ENCODE peak calls at places on chromosomes 6 and 20, in six cellular contexts. S, F, I, H, J and B are unnamed samples.

GRCh38 chr20:57659131-57659788 is 39.0 kb upstream of the ZBP1 start:
- DNase-seq in J (no peak), F (no peak), S (no peak), I (no peak), H (no peak), B (no peak)

GRCh38 chr20:64080813-64081619 is 1.1 kb downstream of the OPRL1 start:
- DNase-seq in J (no peak), I (no peak), H (no peak), S (no peak), F (no peak), B (no peak)

GRCh38 chr6:66555082-66555481 is 848.1 kb upstream of the EYS start:
- DNase-seq in F (no peak), S (no peak), I (no peak), H (no peak), J (no peak), B (no peak)

GRCh38 chr20:15236812-15237211 is 899.4 kb upstream of the FLRT3 start:
- DNase-seq in I (no peak), S (peak; percentile 84), H (no peak), J (no peak), F (peak; percentile 4), B (peak; percentile 23)

GRCh38 chr6:37602360-37602759 is 95.3 kb downstream of the MDGA1 start:
- DNase-seq in H (no peak), S (no peak), J (no peak), F (no peak), I (no peak), B (no peak)

GRCh38 chr20:1651268-1651667 is 6.3 kb downstream of the SIRPG start:
- DNase-seq in F (no peak), J (no peak), H (no peak), S (no peak), I (no peak), B (no peak)

GRCh38 chr6:29995346-29995777 is 53.0 kb downstream of the HLA-A start:
- DNase-seq in S (no peak), F (no peak), H (no peak), J (no peak), I (no peak), B (peak; percentile 16)

GRCh38 chr6:83092756-83093399 is 25.4 kb downstream of the DOP1A start:
- DNase-seq in H (no peak), J (no peak), S (no peak), F (no peak), I (no peak), B (no peak)

GRCh38 chr6:136945072-136945471 is 23.0 kb downstream of the SLC35D3 start:
- DNase-seq in I (no peak), J (no peak), H (no peak), F (no peak), S (no peak), B (no peak)

GRCh38 chr20:53309515-53309914 is 284.1 kb downstream of the ZNF217 start:
- DNase-seq in I (no peak), S (no peak), F (no peak), H (no peak), J (no peak), B (no peak)

GRCh38 chr6:130843575-130844320 is 16.5 kb downstream of the SMLR1 start:
- DNase-seq in H (no peak), J (no peak), S (peak; percentile 28), I (no peak), F (no peak), B (peak; percentile 50)

GRCh38 chr6:108616973-108617372 is 56.3 kb downstream of the FOXO3 start:
- DNase-seq in F (no peak), I (no peak), S (no peak), H (no peak), J (no peak), B (no peak)

GRCh38 chr6:2498224-2498623 is 252.5 kb downstream of the MYLK4 start:
- DNase-seq in F (no peak), I (peak; percentile 4), H (peak; percentile 16), S (peak; percentile 39), J (no peak), B (peak; percentile 40)

GRCh38 chr6:80182291-80182690 is 75.8 kb downstream of the BCKDHB start:
- DNase-seq in J (no peak), F (no peak), H (no peak), I (no peak), S (no peak), B (peak; percentile 69)

GRCh38 chr20:43824699-43825402 is 89.8 kb upstream of the TOX2 start:
- DNase-seq in S (no peak), F (no peak), J (no peak), H (no peak), I (no peak), B (peak; percentile 39)

GRCh38 chr6:23587582-23587981 is 538.4 kb upstream of the NRSN1 start:
- DNase-seq in S (no peak), J (no peak), F (no peak), I (no peak), H (no peak), B (no peak)

GRCh38 chr20:32474009-32474716 is 111.0 kb downstream of the NOL4L start:
- DNase-seq in S (no peak), I (no peak), F (no peak), J (no peak), H (peak; percentile 43), B (no peak)

GRCh38 chr6:133227344-133227743 is 13.8 kb upstream of the EYA4 start:
- DNase-seq in H (no peak), I (no peak), S (no peak), F (no peak), J (no peak), B (no peak)

GRCh38 chr6:25660512-25660911 is 8.5 kb downstream of the SCGN start:
- DNase-seq in F (no peak), J (no peak), H (no peak), S (peak; percentile 57), I (no peak), B (no peak)

GRCh38 chr6:26243132-26243531 is 121.9 kb upstream of the BTN3A2 start:
- DNase-seq in S (no peak), I (no peak), F (no peak), H (no peak), J (no peak), B (no peak)

GRCh38 chr20:3162080-3162611 is 2.5 kb upstream of the FASTKD5 start:
- DNase-seq in I (no peak), H (peak; percentile 90), J (no peak), F (no peak), S (no peak), B (no peak)

GRCh38 chr20:11965602-11966001 is 47.9 kb downstream of the BTBD3 start:
- DNase-seq in H (no peak), F (no peak), J (no peak), I (no peak), S (no peak), B (no peak)

GRCh38 chr20:34017610-34018009 is 23.9 kb downstream of the RALY start:
- DNase-seq in J (no peak), H (no peak), I (no peak), S (peak; percentile 14), F (no peak), B (peak; percentile 86)

GRCh38 chr20:10671221-10671849 is 2.5 kb downstream of the JAG1 start:
- DNase-seq in I (peak; percentile 54), H (peak; percentile 5), J (no peak), S (peak; percentile 98), F (no peak), B (peak; percentile 90)

GRCh38 chr6:152948150-152948768 is 34.6 kb downstream of the FBXO5 start:
- DNase-seq in I (no peak), F (no peak), H (no peak), J (no peak), S (peak; percentile 23), B (peak; percentile 56)

GRCh38 chr6:52566201-52566600 is 10.7 kb downstream of the TRAM2 start:
- DNase-seq in H (no peak), S (no peak), F (no peak), J (no peak), I (no peak), B (no peak)

GRCh38 chr6:17984822-17985660 is 2.4 kb downstream of the KIF13A start:
- DNase-seq in H (no peak), S (no peak), J (no peak), I (no peak), F (no peak), B (no peak)

GRCh38 chr6:44475779-44476434 is 88.4 kb downstream of the CDC5L start:
- DNase-seq in F (peak; percentile 55), J (peak; percentile 52), I (peak; percentile 83), H (peak; percentile 69), S (peak; percentile 84), B (peak; percentile 82)

GRCh38 chr6:129965096-129965495 is 53.3 kb upstream of the L3MBTL3 start:
- DNase-seq in J (no peak), F (no peak), S (no peak), H (no peak), I (no peak), B (no peak)

GRCh38 chr6:135231469-135231844 is 50.3 kb downstream of the MYB start:
- DNase-seq in H (no peak), J (no peak), S (no peak), F (no peak), I (no peak), B (peak; percentile 8)

GRCh38 chr6:157169656-157170055 is 153.7 kb downstream of the TMEM242 start:
- DNase-seq in F (no peak), S (no peak), I (peak; percentile 42), H (no peak), J (no peak), B (no peak)

GRCh38 chr6:39189915-39190544 is 39.2 kb downstream of the KCNK5 start:
- DNase-seq in H (no peak), J (no peak), S (peak; percentile 46), F (no peak), I (no peak), B (no peak)

GRCh38 chr6:87059943-87060342 is 35.0 kb downstream of the CGA start:
- DNase-seq in H (no peak), J (no peak), I (no peak), S (no peak), F (no peak), B (no peak)

GRCh38 chr6:107830060-107830459 is 5.9 kb upstream of the SCML4 start:
- DNase-seq in S (no peak), H (no peak), I (no peak), J (no peak), F (no peak), B (no peak)

GRCh38 chr6:136922680-136922996 is 537 bp downstream of the SLC35D3 start:
- DNase-seq in F (no peak), H (no peak), J (no peak), S (no peak), I (no peak), B (no peak)

GRCh38 chr6:87482382-87482781 is 9.6 kb downstream of the SLC35A1 start:
- DNase-seq in H (no peak), S (no peak), J (no peak), F (no peak), I (no peak), B (no peak)

GRCh38 chr6:113829702-113830058 is 27.5 kb upstream of the MARCKS start:
- DNase-seq in J (no peak), I (no peak), F (no peak), H (no peak), S (no peak), B (peak; percentile 81)

GRCh38 chr6:122712093-122712863 is 67.2 kb upstream of the FABP7 start:
- DNase-seq in F (no peak), I (no peak), J (no peak), H (no peak), S (peak; percentile 3), B (peak; percentile 82)